ENCODE peak calls at places on chromosome 22, in six cellular contexts. One of them, this sample, is unnamed.

GRCh38 chr22:44116755-44117684 is 63.7 kb upstream of the PARVG start:
- DNase-seq in CD8-positive, alpha-beta memory T cell: no peak
- DNase-seq in heart right ventricle: peak
- DNase-seq in cardiac fibroblast: no peak
- DNase-seq in A549: no peak
- DNase-seq in H1: no peak
- DNase-seq in this sample: no peak

GRCh38 chr22:38799265-38800002 is 5.5 kb upstream of the DNAL4 start:
- DNase-seq in CD8-positive, alpha-beta memory T cell: no peak
- DNase-seq in heart right ventricle: no peak
- DNase-seq in cardiac fibroblast: peak
- DNase-seq in A549: no peak
- DNase-seq in H1: no peak
- DNase-seq in this sample: no peak

GRCh38 chr22:50348058-50348457 is 4.9 kb downstream of the PPP6R2 start:
- DNase-seq in CD8-positive, alpha-beta memory T cell: no peak
- DNase-seq in heart right ventricle: no peak
- DNase-seq in cardiac fibroblast: no peak
- DNase-seq in A549: no peak
- DNase-seq in H1: no peak
- DNase-seq in this sample: no peak

GRCh38 chr22:27800250-27801131 is 1.1 kb downstream of the MN1 start:
- DNase-seq in CD8-positive, alpha-beta memory T cell: no peak
- DNase-seq in heart right ventricle: no peak
- DNase-seq in cardiac fibroblast: peak
- DNase-seq in A549: no peak
- DNase-seq in H1: no peak
- DNase-seq in this sample: peak

GRCh38 chr22:43377486-43377995 is 34.3 kb upstream of the MPPED1 start:
- DNase-seq in CD8-positive, alpha-beta memory T cell: no peak
- DNase-seq in heart right ventricle: no peak
- DNase-seq in cardiac fibroblast: peak
- DNase-seq in A549: no peak
- DNase-seq in H1: no peak
- DNase-seq in this sample: no peak

GRCh38 chr22:43566021-43566420 is 154.2 kb downstream of the MPPED1 start:
- DNase-seq in CD8-positive, alpha-beta memory T cell: no peak
- DNase-seq in heart right ventricle: no peak
- DNase-seq in cardiac fibroblast: no peak
- DNase-seq in A549: peak
- DNase-seq in H1: no peak
- DNase-seq in this sample: no peak

GRCh38 chr22:37972527-37972926 is 11.8 kb downstream of the SOX10 start:
- DNase-seq in CD8-positive, alpha-beta memory T cell: no peak
- DNase-seq in heart right ventricle: no peak
- DNase-seq in cardiac fibroblast: no peak
- DNase-seq in A549: no peak
- DNase-seq in H1: no peak
- DNase-seq in this sample: no peak

GRCh38 chr22:49965291-49966040 is 4.9 kb downstream of the PIM3 start:
- DNase-seq in CD8-positive, alpha-beta memory T cell: no peak
- DNase-seq in heart right ventricle: no peak
- DNase-seq in cardiac fibroblast: no peak
- DNase-seq in A549: no peak
- DNase-seq in H1: peak
- DNase-seq in this sample: no peak

GRCh38 chr22:49418341-49418894 is 409.3 kb downstream of the BRD1 start:
- DNase-seq in CD8-positive, alpha-beta memory T cell: no peak
- DNase-seq in heart right ventricle: no peak
- DNase-seq in cardiac fibroblast: no peak
- DNase-seq in A549: no peak
- DNase-seq in H1: no peak
- DNase-seq in this sample: no peak

GRCh38 chr22:36065775-36066544 is 37.3 kb upstream of the RBFOX2 start:
- DNase-seq in CD8-positive, alpha-beta memory T cell: peak
- DNase-seq in heart right ventricle: peak
- DNase-seq in cardiac fibroblast: peak
- DNase-seq in A549: peak
- DNase-seq in H1: peak
- DNase-seq in this sample: peak
- H3K4me3 ChIP-seq in CD8-positive, alpha-beta memory T cell: peak
- H3K4me3 ChIP-seq in heart right ventricle: peak
- H3K4me3 ChIP-seq in cardiac fibroblast: peak
- H3K4me3 ChIP-seq in A549: peak
- H3K4me3 ChIP-seq in H1: peak
- H3K4me3 ChIP-seq in this sample: peak

GRCh38 chr22:20964799-20965103 is 2.3 kb upstream of the AIFM3 start:
- DNase-seq in CD8-positive, alpha-beta memory T cell: no peak
- DNase-seq in heart right ventricle: no peak
- DNase-seq in cardiac fibroblast: no peak
- DNase-seq in A549: no peak
- DNase-seq in H1: no peak
- DNase-seq in this sample: no peak
- H3K4me3 ChIP-seq in CD8-positive, alpha-beta memory T cell: no peak
- H3K4me3 ChIP-seq in heart right ventricle: no peak
- H3K4me3 ChIP-seq in cardiac fibroblast: peak
- H3K4me3 ChIP-seq in A549: no peak
- H3K4me3 ChIP-seq in H1: peak
- H3K4me3 ChIP-seq in this sample: no peak

GRCh38 chr22:40618400-40618799 is 18.1 kb downstream of the MRTFA start:
- DNase-seq in CD8-positive, alpha-beta memory T cell: no peak
- DNase-seq in heart right ventricle: no peak
- DNase-seq in cardiac fibroblast: no peak
- DNase-seq in A549: no peak
- DNase-seq in H1: no peak
- DNase-seq in this sample: no peak
- H3K4me3 ChIP-seq in CD8-positive, alpha-beta memory T cell: no peak
- H3K4me3 ChIP-seq in heart right ventricle: no peak
- H3K4me3 ChIP-seq in cardiac fibroblast: no peak
- H3K4me3 ChIP-seq in A549: no peak
- H3K4me3 ChIP-seq in H1: no peak
- H3K4me3 ChIP-seq in this sample: no peak

GRCh38 chr22:47795477-47796127 is 1033.2 kb downstream of the TBC1D22A start:
- DNase-seq in CD8-positive, alpha-beta memory T cell: no peak
- DNase-seq in heart right ventricle: no peak
- DNase-seq in cardiac fibroblast: no peak
- DNase-seq in A549: no peak
- DNase-seq in H1: peak
- DNase-seq in this sample: no peak
- H3K4me3 ChIP-seq in CD8-positive, alpha-beta memory T cell: no peak
- H3K4me3 ChIP-seq in heart right ventricle: no peak
- H3K4me3 ChIP-seq in cardiac fibroblast: no peak
- H3K4me3 ChIP-seq in A549: no peak
- H3K4me3 ChIP-seq in H1: no peak
- H3K4me3 ChIP-seq in this sample: no peak

DNA sequence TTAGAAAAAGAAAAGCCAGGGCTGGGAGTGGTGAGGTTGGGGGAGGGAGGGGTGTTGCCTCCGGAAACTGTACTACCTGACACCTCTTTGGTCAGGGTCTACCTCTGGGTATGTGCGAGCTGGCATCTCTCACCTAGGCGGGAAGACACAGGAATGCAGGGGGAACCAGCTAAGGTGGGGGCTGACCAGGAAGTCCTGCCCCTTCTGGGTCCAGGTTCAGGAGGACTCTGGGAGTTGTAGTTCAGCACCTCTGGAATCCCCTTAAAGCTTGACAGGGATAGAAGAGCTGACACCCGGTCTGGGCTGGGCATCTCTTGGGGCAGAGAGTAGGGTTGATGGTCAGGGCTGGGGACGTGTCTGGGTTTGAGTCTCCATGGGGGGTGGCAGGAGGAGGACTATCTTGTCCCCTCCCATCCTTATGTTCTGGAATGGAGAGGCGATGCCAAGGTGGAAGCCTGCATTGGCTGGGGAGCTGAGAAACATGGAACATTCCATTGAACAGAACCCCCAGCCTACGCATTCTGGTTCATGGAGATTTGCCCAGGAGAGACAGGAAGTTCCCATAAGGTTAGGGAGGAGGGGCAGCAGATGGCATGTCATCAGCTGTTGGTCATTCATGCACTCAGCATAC is 2.1 kb upstream of the KIAA1671 start:
- DNase-seq in CD8-positive, alpha-beta memory T cell: no peak
- DNase-seq in heart right ventricle: no peak
- DNase-seq in cardiac fibroblast: peak
- DNase-seq in A549: peak
- DNase-seq in H1: peak
- DNase-seq in this sample: peak
- H3K4me3 ChIP-seq in CD8-positive, alpha-beta memory T cell: no peak
- H3K4me3 ChIP-seq in heart right ventricle: no peak
- H3K4me3 ChIP-seq in cardiac fibroblast: no peak
- H3K4me3 ChIP-seq in A549: no peak
- H3K4me3 ChIP-seq in H1: no peak
- H3K4me3 ChIP-seq in this sample: peak

DNA sequence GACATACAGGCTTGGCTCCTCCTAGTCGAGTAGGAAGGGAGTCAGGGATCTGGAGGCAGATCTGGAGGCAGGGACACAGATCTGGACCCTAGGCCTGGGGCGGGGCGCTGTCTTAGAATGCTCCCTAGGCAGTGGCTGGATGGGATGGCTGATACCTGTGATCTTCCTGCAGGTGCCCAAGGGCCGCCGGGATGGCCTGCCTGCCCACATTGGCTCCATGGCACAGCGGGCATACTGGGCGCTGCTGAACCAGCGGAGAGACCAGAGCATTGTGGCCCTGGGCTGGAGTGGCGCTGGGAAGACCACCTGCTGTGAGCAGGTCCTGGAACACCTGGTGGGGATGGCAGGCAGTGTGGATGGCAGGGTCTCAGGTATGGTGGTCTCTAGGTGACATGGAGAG is 35.4 kb downstream of the MYO18B start:
- DNase-seq in CD8-positive, alpha-beta memory T cell: no peak
- DNase-seq in heart right ventricle: no peak
- DNase-seq in cardiac fibroblast: no peak
- DNase-seq in A549: no peak
- DNase-seq in H1: no peak
- DNase-seq in this sample: no peak
- H3K4me3 ChIP-seq in CD8-positive, alpha-beta memory T cell: no peak
- H3K4me3 ChIP-seq in heart right ventricle: no peak
- H3K4me3 ChIP-seq in cardiac fibroblast: no peak
- H3K4me3 ChIP-seq in A549: no peak
- H3K4me3 ChIP-seq in H1: no peak
- H3K4me3 ChIP-seq in this sample: no peak